ENCODE peak calls at places on chromosomes 16 and 17, in five cellular contexts. X is tibial artery, A is neuronal stem cell, G is neural progenitor cell, R is heart left ventricle. I is an unnamed sample.

GRCh38 chr16:27374794-27375499 is 27.0 kb upstream of the IL21R start:
- DNase-seq in X (peak), A (peak), G (peak), R (peak), I (peak)

GRCh38 chr16:84199861-84200260 is 8.9 kb downstream of the ADAD2 start:
- DNase-seq in X (no peak), A (no peak), G (no peak), R (no peak), I (no peak)

GRCh38 chr16:14499110-14499509 is 130.9 kb downstream of the PARN start:
- DNase-seq in X (no peak), A (no peak), G (no peak), R (no peak), I (no peak)

GRCh38 chr17:63442549-63443035 is 3.5 kb downstream of the CYB561 start:
- DNase-seq in X (no peak), A (no peak), G (peak), R (no peak), I (no peak)

GRCh38 chr17:29376667-29377268 is 13.4 kb upstream of the TAOK1 start:
- DNase-seq in X (no peak), A (peak), G (peak), R (no peak), I (no peak)

GRCh38 chr17:32111141-32111771 is 31.0 kb upstream of the RHOT1 start:
- DNase-seq in X (peak), A (no peak), G (peak), R (peak), I (peak)

GRCh38 chr16:19168173-19169080 is at the start of gene SYT17:
- DNase-seq in X (no peak), A (peak), G (peak), R (peak), I (peak)

GRCh38 chr16:75695708-75696107 is 5.6 kb downstream of the DUXB start:
- DNase-seq in X (no peak), A (no peak), G (peak), R (no peak), I (no peak)

GRCh38 chr17:2405247-2405926 is 4.5 kb upstream of the MNT start:
- DNase-seq in X (no peak), A (no peak), G (peak), R (no peak), I (no peak)

GRCh38 chr16:22638393-22639206 is 127.9 kb downstream of the NPIPB5 start:
- DNase-seq in X (no peak), A (no peak), G (no peak), R (no peak), I (no peak)

GRCh38 chr16:21028728-21029127 is 121.9 kb downstream of the DNAH3 start:
- DNase-seq in X (no peak), A (no peak), G (no peak), R (no peak), I (no peak)

GRCh38 chr17:58376472-58376921 is 24.5 kb upstream of the SUPT4H1 start:
- DNase-seq in X (no peak), A (no peak), G (no peak), R (no peak), I (no peak)

GRCh38 chr17:40284085-40284713 is 3.5 kb upstream of the CDC6 start:
- DNase-seq in X (no peak), A (no peak), G (no peak), R (no peak), I (no peak)

GRCh38 chr16:63904182-63904581 is 1217.7 kb downstream of the CDH11 start:
- DNase-seq in X (no peak), A (no peak), G (no peak), R (no peak), I (no peak)

GRCh38 chr16:81483064-81483969 is 38.7 kb downstream of the CMIP start:
- DNase-seq in X (no peak), A (no peak), G (no peak), R (no peak), I (no peak)

GRCh38 chr16:28837672-28838557 is 8.2 kb downstream of the TUFM start:
- DNase-seq in X (no peak), A (no peak), G (no peak), R (no peak), I (no peak)

GRCh38 chr17:73203135-73203787 is 10.4 kb downstream of the COG1 start:
- DNase-seq in X (peak), A (no peak), G (no peak), R (no peak), I (no peak)

GRCh38 chr17:35605753-35606152 is 18.6 kb downstream of the AP2B1 start:
- DNase-seq in X (no peak), A (no peak), G (no peak), R (no peak), I (no peak)

GRCh38 chr17:75191584-75191983 is 8.8 kb upstream of the SUMO2 start:
- DNase-seq in X (no peak), A (no peak), G (no peak), R (no peak), I (no peak)

GRCh38 chr16:10906914-10907756 is 30.1 kb downstream of the CIITA start:
- DNase-seq in X (peak), A (no peak), G (no peak), R (peak), I (peak)

GRCh38 chr16:21608647-21609328 is 9.4 kb downstream of the METTL9 start:
- DNase-seq in X (no peak), A (no peak), G (peak), R (no peak), I (no peak)

GRCh38 chr17:68853439-68853838 is 101.8 kb downstream of the ABCA8 start:
- DNase-seq in X (no peak), A (no peak), G (no peak), R (no peak), I (no peak)

GRCh38 chr17:41171881-41172280 is 3.9 kb upstream of the KRTAP4-3 start:
- DNase-seq in X (no peak), A (no peak), G (no peak), R (no peak), I (no peak)

GRCh38 chr17:29569245-29569950 is 897 bp downstream of the TP53I13 start:
- DNase-seq in X (peak), A (no peak), G (peak), R (peak), I (peak)

GRCh38 chr17:81223758-81224122 is 975 bp upstream of the CEP131 start:
- DNase-seq in X (no peak), A (no peak), G (peak), R (no peak), I (no peak)
- H3K27ac ChIP-seq in X (peak), A (no peak), G (no peak), R (no peak), I (no peak)

GRCh38 chr17:60559659-60559994 is 33.6 kb upstream of the APPBP2 start:
- DNase-seq in X (no peak), A (no peak), G (no peak), R (no peak), I (no peak)

GRCh38 chr17:60562421-60562820 is 36.4 kb upstream of the APPBP2 start:
- DNase-seq in X (no peak), A (no peak), G (no peak), R (no peak), I (no peak)

GRCh38 chr17:60563743-60564142 is 36.2 kb upstream of the PPM1D start:
- DNase-seq in X (no peak), A (no peak), G (no peak), R (no peak), I (no peak)

GRCh38 chr17:60559995-60560859 is 34.2 kb upstream of the APPBP2 start:
- DNase-seq in X (no peak), A (no peak), G (no peak), R (no peak), I (peak)

DNA sequence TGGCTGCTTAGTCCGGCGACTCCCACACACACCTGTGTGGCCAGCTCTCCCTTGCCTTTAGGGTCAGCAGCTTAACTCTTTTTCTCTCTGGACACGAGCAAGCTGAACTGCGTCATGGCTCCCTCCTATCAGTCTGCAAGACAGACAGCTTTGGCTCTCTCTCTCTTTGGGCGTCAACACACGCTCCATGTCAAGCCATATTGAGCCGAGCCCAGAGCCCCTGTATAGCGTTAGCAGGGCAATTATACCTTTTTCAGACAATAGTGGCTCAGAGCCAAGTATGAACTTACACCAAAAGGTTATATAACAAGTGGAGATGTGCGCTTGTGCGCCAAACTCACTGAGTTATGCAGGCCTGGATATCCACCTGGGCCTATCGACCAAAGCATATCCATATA is 34.8 kb upstream of the APPBP2 start:
- DNase-seq in X (no peak), A (no peak), G (no peak), R (no peak), I (no peak)
- H3K27ac ChIP-seq in X (no peak), A (no peak), G (no peak), R (no peak), I (no peak)

GRCh38 chr16:85899444-85899843 is 482 bp downstream of the IRF8 start:
- DNase-seq in X (no peak), A (no peak), G (no peak), R (no peak), I (no peak)
- H3K27ac ChIP-seq in X (no peak), A (no peak), G (no peak), R (no peak), I (no peak)

DNA sequence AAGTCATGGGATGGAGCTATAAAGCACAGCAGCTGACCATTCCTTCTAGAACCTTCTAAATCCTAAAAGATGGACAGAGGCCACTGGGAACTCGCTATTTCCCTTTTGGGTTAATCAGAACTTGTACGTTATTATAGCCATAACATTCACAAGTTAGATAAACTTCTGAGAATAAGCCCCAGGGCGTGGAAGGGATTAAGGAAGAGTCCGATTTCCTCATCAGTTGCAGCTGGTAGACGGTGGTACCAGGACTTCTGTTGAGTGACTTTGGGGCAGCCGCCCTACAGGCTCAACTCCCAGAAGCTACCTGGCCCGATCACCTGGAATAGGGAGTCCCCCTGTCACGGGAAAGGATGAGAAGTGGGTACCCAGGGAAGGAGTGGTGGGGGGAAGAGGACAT is 370.1 kb upstream of the ZFHX3 start:
- DNase-seq in X (no peak), A (no peak), G (no peak), R (no peak), I (no peak)
- H3K27ac ChIP-seq in X (no peak), A (no peak), G (no peak), R (no peak), I (no peak)

DNA sequence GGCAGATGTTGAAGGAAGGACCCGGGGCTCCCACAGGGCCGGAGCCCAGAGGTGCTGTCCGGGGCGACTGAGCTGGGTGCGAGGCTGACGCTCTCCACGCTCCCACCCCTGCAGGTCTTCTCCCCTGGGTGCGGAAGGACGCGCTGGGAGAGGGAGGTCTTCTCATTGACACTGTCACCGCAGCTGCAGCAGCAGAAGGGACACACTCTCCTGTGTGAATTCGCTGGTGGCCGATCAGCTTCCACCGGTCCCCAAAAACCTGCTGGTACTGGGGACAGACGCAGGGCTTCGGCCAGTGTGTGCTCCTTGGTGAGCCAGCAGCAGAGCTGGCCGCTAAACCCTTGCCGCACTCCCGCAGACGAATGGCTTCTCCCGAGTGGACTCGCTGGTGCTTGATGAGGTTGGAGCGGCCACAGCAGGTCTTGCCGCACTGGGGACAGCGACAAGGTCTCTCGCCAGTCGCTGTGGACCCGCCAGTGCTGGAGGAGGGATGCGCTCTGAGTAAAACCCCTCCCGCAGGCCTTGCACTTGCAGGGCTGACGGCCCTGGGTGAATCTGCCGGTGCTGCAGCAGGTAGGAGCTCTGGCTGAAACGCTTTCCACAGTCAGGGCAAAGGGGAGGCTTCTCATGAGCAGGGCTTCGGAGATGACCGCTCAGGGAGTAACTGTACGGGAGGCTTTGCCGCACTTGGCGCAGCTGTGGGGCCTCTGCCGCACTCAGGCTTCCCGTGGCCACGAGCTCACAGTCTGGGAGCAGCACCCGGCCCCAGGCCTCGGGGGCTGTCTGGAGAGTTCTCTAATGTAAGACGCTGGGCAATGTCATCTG is 6.2 kb downstream of the ZNF843 start:
- DNase-seq in X (peak), A (no peak), G (no peak), R (no peak), I (no peak)
- H3K27ac ChIP-seq in X (no peak), A (no peak), G (no peak), R (no peak), I (no peak)

DNA sequence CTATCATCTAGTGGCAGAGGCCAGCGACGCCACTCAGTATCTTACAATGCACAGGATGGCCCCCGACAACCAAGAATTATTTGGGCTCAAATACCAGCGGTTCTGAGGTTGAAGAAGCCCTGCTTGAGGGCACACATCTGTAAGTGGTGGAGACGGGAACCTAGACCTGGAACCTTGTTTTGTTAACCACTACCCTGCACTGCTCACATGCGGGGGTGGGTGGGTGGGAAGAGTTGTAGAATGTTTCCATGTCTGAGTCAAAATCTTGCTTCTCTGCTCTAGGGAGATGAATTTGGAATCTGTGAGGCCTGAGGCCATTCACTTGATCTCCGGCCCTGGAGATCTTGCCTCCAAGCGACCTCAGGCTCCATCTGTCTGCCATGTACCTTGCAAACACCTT is 44.1 kb downstream of the ABCC1 start:
- DNase-seq in X (no peak), A (no peak), G (no peak), R (no peak), I (no peak)
- H3K27ac ChIP-seq in X (peak), A (no peak), G (no peak), R (no peak), I (no peak)